ENCODE peak calls at places on chromosomes 11 and 22, in four cellular contexts. B, K, F and H are unnamed samples.

GRCh38 chr11:65487467-65488272 is 11.2 kb upstream of the MALAT1 start:
- DNase-seq in B (peak; percentile 100), K (peak; percentile 99), F (peak; percentile 97), H (peak; percentile 100)

GRCh38 chr22:46286006-46286405 is 10.7 kb upstream of the GTSE1 start:
- DNase-seq in B (no peak), K (no peak), F (no peak), H (no peak)

GRCh38 chr11:60077216-60077817 is 11.1 kb upstream of the MS4A2 start:
- DNase-seq in B (no peak), K (no peak), F (no peak), H (no peak)

GRCh38 chr11:58829736-58830135 is 14.8 kb downstream of the GLYATL2 start:
- DNase-seq in B (no peak), K (no peak), F (no peak), H (peak; percentile 73)

GRCh38 chr22:47380692-47381091 is 618.2 kb downstream of the TBC1D22A start:
- DNase-seq in B (peak; percentile 50), K (no peak), F (no peak), H (no peak)

GRCh38 chr22:50582562-50583293 is at the start of gene CHKB:
- DNase-seq in B (peak; percentile 100), K (peak; percentile 100), F (peak; percentile 98), H (peak; percentile 90)

GRCh38 chr22:50051930-50052329 is 6.2 kb downstream of the TTLL8 start:
- DNase-seq in B (peak; percentile 37), K (no peak), F (no peak), H (no peak)

GRCh38 chr11:61494341-61495038 is 14.1 kb upstream of the LRRC10B start:
- DNase-seq in B (no peak), K (no peak), F (no peak), H (no peak)

GRCh38 chr11:64251986-64252837 is 882 bp downstream of the PLCB3 start:
- DNase-seq in B (no peak), K (peak; percentile 52), F (peak; percentile 92), H (no peak)

GRCh38 chr11:11510939-11511338 is 110.9 kb downstream of the GALNT18 start:
- DNase-seq in B (peak; percentile 72), K (peak; percentile 46), F (no peak), H (peak; percentile 49)

GRCh38 chr11:16095756-16096155 is 260.6 kb downstream of the SOX6 start:
- DNase-seq in B (no peak), K (no peak), F (no peak), H (no peak)

GRCh38 chr22:19448076-19448607 is 631 bp upstream of the C22orf39 start:
- DNase-seq in B (no peak), K (peak; percentile 60), F (peak; percentile 52), H (peak; percentile 48)

GRCh38 chr11:71201231-71201630 is 51.1 kb downstream of the SHANK2 start:
- DNase-seq in B (peak; percentile 51), K (no peak), F (no peak), H (no peak)

GRCh38 chr11:15158351-15159015 is 43.8 kb downstream of the INSC start:
- DNase-seq in B (no peak), K (no peak), F (no peak), H (peak; percentile 52)

GRCh38 chr11:78417175-78417887 is at the start of gene GAB2:
- DNase-seq in B (peak; percentile 88), K (no peak), F (peak; percentile 61), H (no peak)

GRCh38 chr11:78419327-78419726 is 1.7 kb upstream of the GAB2 start:
- DNase-seq in B (no peak), K (no peak), F (peak; percentile 42), H (peak; percentile 98)

GRCh38 chr11:78417888-78418583 is 416 bp upstream of the GAB2 start:
- DNase-seq in B (peak; percentile 93), K (peak; percentile 94), F (peak; percentile 79), H (peak; percentile 44)

GRCh38 chr11:78420255-78420764 is 2.7 kb upstream of the GAB2 start:
- DNase-seq in B (peak; percentile 81), K (peak; percentile 79), F (peak; percentile 77), H (peak; percentile 88)

DNA sequence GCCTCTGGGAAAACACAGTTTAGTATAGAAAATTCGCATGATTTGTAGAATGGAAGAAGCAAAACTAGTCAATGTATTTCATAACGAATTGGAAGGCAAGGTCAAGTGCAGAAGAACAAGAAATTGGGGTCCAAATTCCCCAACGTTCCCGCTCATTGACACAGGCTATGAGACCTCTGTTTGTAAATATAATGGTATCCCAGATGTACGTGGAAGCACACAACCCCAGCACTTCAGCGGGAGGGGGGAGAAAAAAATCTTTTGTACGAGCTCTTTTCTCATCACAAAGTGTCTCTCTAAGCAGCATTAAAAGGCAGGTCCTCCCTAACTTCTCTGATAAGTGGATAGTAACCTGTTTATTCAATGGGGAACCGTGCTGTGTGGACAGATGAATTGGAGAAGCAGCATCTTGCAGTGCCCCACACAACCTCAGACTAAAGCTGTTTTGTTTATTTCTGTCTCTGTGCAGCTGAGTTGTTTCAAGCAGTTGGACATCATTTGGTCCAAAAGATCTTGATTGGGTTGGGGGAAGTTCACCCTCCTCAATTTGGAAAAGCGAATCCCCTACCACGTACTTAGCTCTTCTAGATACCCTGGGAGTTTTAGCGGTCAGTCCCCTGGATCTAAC is 1.1 kb upstream of the GAB2 start:
- DNase-seq in B (no peak), K (no peak), F (no peak), H (no peak)
- H3K9ac ChIP-seq in B (peak overlapping the region; percentile 92), K (no peak overlapping the region), F (peak overlapping the region; percentile 81), H (peak overlapping the region; percentile 84)

DNA sequence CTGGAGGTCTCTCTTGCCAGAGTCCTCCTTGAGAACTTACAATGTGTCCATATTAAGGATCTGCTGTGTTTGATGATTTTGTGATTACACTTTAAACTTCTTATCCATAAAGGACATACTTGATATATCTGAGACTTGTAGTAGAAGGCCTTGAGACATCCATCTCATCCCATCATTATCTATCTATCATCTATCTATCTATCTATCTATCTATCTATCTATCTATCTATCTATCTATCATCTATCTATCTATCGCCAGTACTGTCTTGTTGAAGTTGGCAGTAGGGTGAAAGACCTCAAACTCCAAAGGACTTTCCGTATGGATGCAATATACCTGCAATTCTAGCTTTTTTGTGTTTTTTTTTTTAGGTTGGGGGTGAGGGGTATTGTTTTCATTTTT is 2.5 kb upstream of the EHF start:
- DNase-seq in B (no peak), K (no peak), F (no peak), H (no peak)
- H3K9ac ChIP-seq in B (no peak overlapping the region), K (no peak overlapping the region), F (no peak overlapping the region), H (no peak overlapping the region)

GRCh38 chr22:35649026-35649553 is 844 bp downstream of the APOL6 start:
- DNase-seq in B (no peak), K (no peak), F (no peak), H (no peak)
- H3K9ac ChIP-seq in B (peak overlapping the region; percentile 77), K (no peak overlapping the region), F (peak overlapping the region; percentile 100), H (peak overlapping the region; percentile 73)

GRCh38 chr22:40534379-40535188 is 101.9 kb downstream of the MRTFA start:
- DNase-seq in B (no peak), K (no peak), F (no peak), H (peak; percentile 67)
- H3K9ac ChIP-seq in B (no peak overlapping the region), K (no peak overlapping the region), F (no peak overlapping the region), H (peak overlapping the region; percentile 84)

GRCh38 chr11:6271598-6271997 is 12.0 kb downstream of the CCKBR start:
- DNase-seq in B (no peak), K (no peak), F (no peak), H (no peak)

GRCh38 chr11:6273188-6273587 is 13.6 kb downstream of the CCKBR start:
- DNase-seq in B (no peak), K (no peak), F (no peak), H (no peak)

GRCh38 chr11:6269994-6270393 is 10.4 kb downstream of the CCKBR start:
- DNase-seq in B (no peak), K (peak; percentile 10), F (no peak), H (no peak)

GRCh38 chr11:6268811-6269210 is 9.2 kb downstream of the CCKBR start:
- DNase-seq in B (no peak), K (no peak), F (no peak), H (no peak)

DNA sequence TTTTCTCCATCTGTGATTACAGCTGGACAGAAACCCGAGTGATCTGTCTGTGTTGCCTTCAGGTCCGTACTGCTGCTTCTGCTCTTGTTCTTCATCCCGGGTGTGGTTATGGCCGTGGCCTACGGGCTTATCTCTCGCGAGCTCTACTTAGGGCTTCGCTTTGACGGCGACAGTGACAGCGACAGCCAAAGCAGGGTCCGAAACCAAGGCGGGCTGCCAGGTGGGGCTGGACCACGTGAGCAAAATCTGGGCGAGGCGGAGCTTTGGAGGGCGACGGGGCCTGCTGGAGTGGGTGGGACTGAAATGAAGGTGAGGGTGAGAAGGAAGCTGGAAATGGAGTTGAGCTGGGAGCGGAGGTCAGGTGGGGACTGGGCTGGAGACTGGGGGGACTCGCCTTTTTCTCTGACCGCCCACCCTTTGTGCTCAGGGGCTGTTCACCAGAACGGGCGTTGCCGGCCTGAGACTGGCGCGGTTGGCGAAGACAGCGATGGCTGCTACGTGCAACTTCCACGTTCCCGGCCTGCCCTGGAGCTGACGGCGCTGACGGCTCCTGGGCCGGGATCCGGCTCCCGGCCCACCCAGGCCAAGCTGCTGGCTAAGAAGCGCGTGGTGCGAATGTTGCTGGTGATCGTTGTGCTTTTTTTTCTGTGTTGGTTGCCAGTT is 11.1 kb downstream of the CCKBR start:
- DNase-seq in B (no peak), K (no peak), F (no peak), H (no peak)
- H3K9ac ChIP-seq in B (no peak overlapping the region), K (no peak overlapping the region), F (no peak overlapping the region), H (no peak overlapping the region)

DNA sequence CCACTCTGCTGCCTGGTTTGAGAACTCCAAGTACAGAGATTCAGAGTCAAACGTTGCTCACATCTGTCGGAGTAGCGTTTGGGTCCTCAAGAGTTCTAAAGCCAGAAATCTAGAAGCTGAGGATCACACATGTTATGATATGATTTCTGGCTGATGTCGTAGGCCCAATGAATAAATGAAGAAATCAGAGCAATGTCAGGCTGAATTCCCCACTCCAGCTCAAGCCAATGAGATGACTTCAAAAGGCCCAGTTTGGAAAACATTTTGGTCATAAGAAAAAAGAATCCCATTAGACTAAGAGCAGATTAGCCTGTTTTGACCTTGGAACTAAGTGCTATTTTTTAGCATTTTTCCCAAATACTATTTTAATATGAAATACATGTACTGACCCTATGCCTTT is 106.7 kb downstream of the ETS1 start:
- DNase-seq in B (no peak), K (no peak), F (no peak), H (no peak)
- H3K9ac ChIP-seq in B (no peak overlapping the region), K (no peak overlapping the region), F (peak overlapping the region; percentile 28), H (no peak overlapping the region)

DNA sequence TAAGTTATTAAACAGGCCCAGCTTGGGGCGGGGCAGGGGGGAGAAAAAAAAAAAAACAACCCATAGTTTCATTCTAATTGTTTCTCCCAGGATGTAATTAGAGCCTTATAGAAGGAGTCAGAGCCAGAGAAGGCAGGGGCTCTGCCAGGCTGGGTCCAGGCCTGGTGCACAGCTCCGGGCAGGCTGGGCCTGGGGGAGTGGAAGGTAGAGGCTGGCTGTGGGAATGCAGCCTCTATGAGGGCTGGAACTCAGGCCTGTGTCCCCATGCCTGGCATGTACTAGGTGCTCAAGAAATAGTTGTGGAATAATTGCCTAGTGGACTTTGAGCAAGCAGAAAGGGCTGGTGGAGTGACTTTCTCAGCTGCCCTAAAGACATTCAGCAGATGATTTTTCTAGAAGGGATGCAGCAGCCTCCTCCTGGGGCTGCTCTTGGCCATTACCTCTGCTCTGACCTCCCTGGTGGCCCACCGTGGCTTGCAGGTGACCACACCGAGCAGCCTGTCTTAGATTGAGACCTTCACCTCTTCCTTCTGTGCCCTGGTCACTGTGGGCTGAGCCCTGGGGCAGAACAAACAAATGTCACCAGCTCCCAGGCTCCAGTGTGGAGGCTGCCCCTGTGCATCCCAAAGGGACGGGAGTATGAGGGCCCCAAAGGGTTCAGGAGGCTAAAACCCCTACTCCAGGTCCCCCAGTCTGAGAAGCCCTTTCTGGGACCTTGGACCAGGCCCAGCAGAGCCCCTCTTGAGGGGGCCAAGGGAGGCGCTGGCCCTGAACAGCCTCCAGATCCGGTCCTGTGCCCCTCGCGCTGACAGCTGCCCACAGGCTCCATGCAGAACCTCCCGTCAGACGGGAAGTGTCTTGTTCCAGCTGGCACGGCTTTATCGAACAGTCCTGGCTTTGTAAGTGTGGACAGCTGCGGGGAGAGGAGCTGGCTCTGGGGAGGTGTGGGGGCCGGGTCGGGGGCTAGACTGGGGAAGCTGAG is 18.8 kb downstream of the MYEOV start:
- DNase-seq in B (peak; percentile 73), K (no peak), F (no peak), H (no peak)
- H3K9ac ChIP-seq in B (no peak overlapping the region), K (no peak overlapping the region), F (no peak overlapping the region), H (no peak overlapping the region)